ENCODE peak calls at places on chromosome 13, in ten cellular contexts. H, B, P, X, N, Z, M, Y, R and L are unnamed samples.
A peak's percentile ranks its signal among the peaks of the same experiment; 100 is the strongest.

GRCh38 chr13:110546933-110547332 is 14.6 kb downstream of the RAB20 start:
- DNase-seq in N (peak; percentile 70), X (peak; percentile 94), B (peak; percentile 89), Z (peak; percentile 92), H (no peak), R (no peak), P (peak; percentile 76), M (peak; percentile 94), Y (no peak), L (no peak)

GRCh38 chr13:94459116-94459515 is 20.4 kb downstream of the DCT start:
- DNase-seq in P (no peak), N (no peak), B (no peak), X (no peak), Z (no peak), M (no peak), H (no peak), Y (no peak), R (no peak), L (no peak)

GRCh38 chr13:44103721-44104490 is 224.2 kb downstream of the LACC1 start:
- DNase-seq in P (no peak), N (no peak), Z (no peak), M (no peak), Y (no peak), R (no peak), H (no peak), X (no peak), B (no peak), L (no peak)

GRCh38 chr13:19634129-19634740 is 776 bp downstream of the MPHOSPH8 start:
- DNase-seq in B (no peak), X (peak; percentile 45), H (no peak), R (no peak), P (peak; percentile 63), Z (no peak), N (peak; percentile 3), Y (no peak), M (no peak), L (peak; percentile 29)

GRCh38 chr13:78100481-78100880 is 181.8 kb upstream of the EDNRB start:
- DNase-seq in R (no peak), P (no peak), Y (no peak), Z (no peak), X (no peak), N (no peak), M (no peak), B (no peak), H (no peak), L (no peak)

GRCh38 chr13:26941345-26942174 is 181.0 kb upstream of the GPR12 start:
- DNase-seq in B (no peak), Z (no peak), R (no peak), P (no peak), N (no peak), Y (no peak), H (no peak), M (peak; percentile 74), X (peak; percentile 81), L (no peak)

GRCh38 chr13:27130223-27131015 is 41.2 kb downstream of the USP12 start:
- DNase-seq in P (no peak), B (no peak), X (peak; percentile 74), N (no peak), R (no peak), M (no peak), H (no peak), Y (no peak), Z (no peak), L (no peak)

GRCh38 chr13:55230570-55230908 is 1910.2 kb upstream of the PRR20A start:
- DNase-seq in R (no peak), N (no peak), Z (no peak), P (no peak), X (no peak), B (no peak), H (no peak), M (no peak), Y (no peak), L (no peak)

GRCh38 chr13:113948034-113948742 is 25.7 kb downstream of the C13orf46 start:
- DNase-seq in H (no peak), M (no peak), X (no peak), R (no peak), Z (no peak), B (no peak), P (no peak), N (no peak), Y (no peak), L (no peak)

GRCh38 chr13:30033681-30034447 is 183.4 kb upstream of the UBL3 start:
- DNase-seq in M (peak; percentile 29), N (peak; percentile 53), H (no peak), Z (peak; percentile 49), Y (no peak), P (no peak), R (no peak), X (peak; percentile 97), B (no peak), L (no peak)

GRCh38 chr13:89695343-89696257 is 1651.9 kb upstream of the MIR17HG start:
- DNase-seq in N (peak; percentile 14), P (peak; percentile 57), Y (no peak), H (no peak), M (peak; percentile 20), Z (peak; percentile 20), X (peak; percentile 24), B (no peak), R (no peak), L (peak; percentile 37)

GRCh38 chr13:60329221-60329983 is 67.6 kb upstream of the TDRD3 start:
- DNase-seq in B (peak; percentile 1), Z (peak; percentile 9), P (peak; percentile 74), N (no peak), R (no peak), H (no peak), X (peak; percentile 14), Y (peak; percentile 49), M (no peak), L (peak; percentile 87)

GRCh38 chr13:80840313-80840976 is 499.5 kb upstream of the SPRY2 start:
- DNase-seq in N (peak; percentile 63), M (no peak), H (no peak), Y (no peak), P (no peak), R (no peak), Z (peak; percentile 49), X (no peak), B (no peak), L (no peak)

GRCh38 chr13:38366954-38367645 is 17.4 kb downstream of the UFM1 start:
- DNase-seq in X (peak; percentile 31), H (no peak), M (peak; percentile 16), P (no peak), B (no peak), Y (no peak), Z (no peak), N (peak; percentile 45), R (no peak), L (no peak)

GRCh38 chr13:48603375-48603774 is 50.4 kb upstream of the CYSLTR2 start:
- DNase-seq in Y (no peak), Z (no peak), H (no peak), B (no peak), M (no peak), X (no peak), R (no peak), N (no peak), P (no peak), L (no peak)

GRCh38 chr13:32135655-32136054 is 104.1 kb downstream of the FRY start:
- DNase-seq in Z (no peak), P (no peak), N (peak; percentile 22), Y (no peak), H (no peak), M (peak; percentile 27), R (no peak), B (no peak), X (peak; percentile 82), L (no peak)

GRCh38 chr13:24747248-24748151 is 16.5 kb upstream of the RNF17 start:
- DNase-seq in R (no peak), X (peak; percentile 2), B (no peak), P (peak; percentile 49), H (no peak), N (no peak), Z (no peak), Y (peak; percentile 3), M (no peak), L (no peak)

GRCh38 chr13:40762849-40763248 is 8.1 kb downstream of the MRPS31 start:
- DNase-seq in P (no peak), R (no peak), M (no peak), Z (no peak), N (no peak), B (no peak), X (no peak), H (no peak), Y (no peak), L (no peak)

GRCh38 chr13:108478179-108478578 is 151.2 kb upstream of the MYO16 start:
- DNase-seq in P (no peak), B (no peak), Z (no peak), X (no peak), H (no peak), R (no peak), Y (no peak), M (no peak), N (no peak), L (no peak)

GRCh38 chr13:28568286-28568685 is 73.4 kb upstream of the FLT1 start:
- DNase-seq in H (no peak), P (no peak), B (peak; percentile 44), X (no peak), N (no peak), R (no peak), M (no peak), Y (peak; percentile 30), Z (no peak), L (no peak)

GRCh38 chr13:112210401-112210800 is 143.5 kb downstream of the SOX1 start:
- DNase-seq in B (no peak), R (no peak), P (peak; percentile 63), Y (no peak), N (no peak), X (no peak), Z (no peak), M (peak; percentile 44), H (no peak), L (peak; percentile 13)

GRCh38 chr13:41858783-41859182 is 102.1 kb downstream of the VWA8 start:
- DNase-seq in Z (no peak), B (no peak), P (no peak), M (no peak), R (no peak), H (no peak), N (no peak), X (no peak), Y (no peak), L (no peak)

GRCh38 chr13:84037937-84038464 is 155.7 kb upstream of the SLITRK1 start:
- DNase-seq in H (no peak), Z (no peak), R (no peak), P (peak; percentile 4), X (no peak), N (no peak), Y (no peak), M (no peak), B (no peak), L (peak; percentile 61)

GRCh38 chr13:95948646-95949045 is 104.6 kb downstream of the UGGT2 start:
- DNase-seq in X (peak; percentile 6), R (no peak), H (no peak), N (no peak), Z (peak; percentile 21), B (no peak), P (no peak), Y (no peak), M (peak; percentile 26), L (no peak)

GRCh38 chr13:49615844-49616687 is 12.2 kb upstream of the ARL11 start:
- DNase-seq in N (no peak), Z (no peak), Y (no peak), P (no peak), H (no peak), M (no peak), B (no peak), R (no peak), X (no peak), L (no peak)

GRCh38 chr13:97627566-97627965 is 193.6 kb downstream of the RAP2A start:
- DNase-seq in X (peak; percentile 83), P (peak; percentile 35), B (no peak), Z (peak; percentile 36), M (no peak), Y (no peak), N (peak; percentile 52), R (no peak), H (no peak), L (no peak)

GRCh38 chr13:102395174-102395573 is 6.7 kb downstream of the FGF14 start:
- DNase-seq in M (no peak), H (no peak), N (no peak), Z (no peak), X (no peak), R (no peak), B (no peak), Y (no peak), P (no peak), L (no peak)

GRCh38 chr13:42706286-42706685 is 75.1 kb upstream of the FAM216B start:
- DNase-seq in N (no peak), M (no peak), Y (no peak), P (no peak), H (no peak), X (no peak), R (no peak), Z (no peak), B (no peak), L (no peak)